ENCODE peak calls at places on chromosomes 16 and 17, in six cellular contexts. D, A, E, B, Z and G are unnamed samples.

GRCh38 chr16:83586036-83586810 is 221.6 kb upstream of the HSBP1 start:
- DNase-seq in B (no peak), E (no peak), Z (no peak), A (no peak), D (no peak), G (no peak)

GRCh38 chr17:70033165-70033564 is 41.9 kb upstream of the KCNJ16 start:
- DNase-seq in E (no peak), D (no peak), Z (no peak), B (no peak), A (no peak), G (no peak)

GRCh38 chr16:88510091-88510719 is 57.1 kb downstream of the ZFPM1 start:
- DNase-seq in E (no peak), D (peak), B (no peak), Z (no peak), A (peak), G (no peak)

GRCh38 chr17:19979917-19980770 is 2.5 kb upstream of the AKAP10 start:
- DNase-seq in E (peak), B (no peak), Z (no peak), A (no peak), D (no peak), G (no peak)

GRCh38 chr16:87335968-87336849 is 19.0 kb upstream of the C16orf95 start:
- DNase-seq in Z (no peak), E (no peak), A (no peak), D (no peak), B (no peak), G (no peak)

GRCh38 chr17:42310281-42311156 is 22.2 kb downstream of the STAT5A start:
- DNase-seq in D (no peak), Z (no peak), B (no peak), A (no peak), E (no peak), G (no peak)

GRCh38 chr17:65047939-65048338 is 8.6 kb downstream of the GNA13 start:
- DNase-seq in A (no peak), E (no peak), Z (no peak), B (no peak), D (no peak), G (no peak)

GRCh38 chr16:1754204-1754603 is 17.1 kb downstream of the NME3 start:
- DNase-seq in B (no peak), E (no peak), D (no peak), A (no peak), Z (no peak), G (no peak)

GRCh38 chr16:27625050-27625697 is 75.2 kb downstream of the KATNIP start:
- DNase-seq in B (peak), Z (no peak), A (no peak), E (no peak), D (no peak), G (no peak)

GRCh38 chr17:72614871-72615626 is 477.4 kb downstream of the SLC39A11 start:
- DNase-seq in D (no peak), B (peak), Z (peak), E (no peak), A (no peak), G (no peak)

GRCh38 chr17:67994827-67995567 is 1.3 kb downstream of the C17orf58 start:
- DNase-seq in D (no peak), B (peak), A (peak), Z (no peak), E (no peak), G (no peak)

GRCh38 chr16:12256880-12257279 is 280.3 kb downstream of the SNX29 start:
- DNase-seq in E (no peak), A (no peak), D (no peak), Z (no peak), B (no peak), G (no peak)

GRCh38 chr16:71894229-71894920 is 956 bp upstream of the IST1 start:
- DNase-seq in Z (peak), E (peak), A (peak), B (peak), D (peak), G (no peak)

GRCh38 chr17:1112875-1113274 is 66.9 kb downstream of the ABR start:
- DNase-seq in D (no peak), Z (no peak), A (no peak), E (no peak), B (peak), G (no peak)

GRCh38 chr16:88005148-88005547 is 53.9 kb downstream of the BANP start:
- DNase-seq in Z (no peak), A (no peak), E (no peak), D (no peak), B (peak), G (no peak)

GRCh38 chr16:74939688-74940087 is 45.2 kb downstream of the WDR59 start:
- DNase-seq in A (no peak), Z (no peak), D (no peak), B (no peak), E (no peak), G (no peak)

GRCh38 chr16:15682105-15682570 is 32.1 kb downstream of the NDE1 start:
- DNase-seq in A (peak), E (peak), B (peak), D (no peak), Z (no peak), G (no peak)

GRCh38 chr17:69503711-69504110 is 89.2 kb downstream of the MAP2K6 start:
- DNase-seq in Z (no peak), E (no peak), D (no peak), A (no peak), B (no peak), G (no peak)

GRCh38 chr16:49859139-49859947 is 3.4 kb upstream of the ZNF423 start:
- DNase-seq in Z (no peak), D (no peak), E (no peak), A (no peak), B (no peak), G (no peak)

GRCh38 chr16:87086156-87086555 is 231.0 kb downstream of the C16orf95 start:
- DNase-seq in D (no peak), E (no peak), A (no peak), B (no peak), Z (no peak), G (no peak)

GRCh38 chr16:81586421-81586820 is 141.8 kb downstream of the CMIP start:
- DNase-seq in Z (no peak), A (peak), D (no peak), B (no peak), E (no peak), G (no peak)

GRCh38 chr16:57048095-57048494 is 44.3 kb upstream of the CPNE2 start:
- DNase-seq in A (no peak), D (no peak), Z (no peak), B (no peak), E (no peak), G (no peak)

GRCh38 chr16:11107781-11108465 is 148.1 kb downstream of the SOCS1 start:
- DNase-seq in B (peak), A (no peak), E (no peak), Z (no peak), D (no peak), G (no peak)

GRCh38 chr16:83328936-83329335 is 478.8 kb upstream of the HSBP1 start:
- DNase-seq in A (no peak), B (no peak), E (no peak), Z (no peak), D (no peak), G (no peak)